ENCODE peak calls at places on chromosome 9, in ten cellular contexts. N, V, J, A, X, C, L, I, F and T are unnamed samples.

GRCh38 chr9:114280636-114281315 is 42.1 kb upstream of the ORM1 start:
- DNase-seq in N (no peak), V (no peak), J (peak), A (no peak), X (no peak), C (no peak), L (no peak), I (no peak), F (no peak), T (no peak)

GRCh38 chr9:90053027-90053426 is 448.2 kb downstream of the GADD45G start:
- DNase-seq in N (no peak), V (no peak), J (no peak), A (peak), X (peak), C (no peak), L (peak), I (no peak), F (no peak), T (no peak)

GRCh38 chr9:129861447-129861827 is 26.2 kb downstream of the USP20 start:
- DNase-seq in N (no peak), V (no peak), J (no peak), A (no peak), X (no peak), C (no peak), L (no peak), I (no peak), F (no peak), T (no peak)

GRCh38 chr9:13239208-13239607 is 40.3 kb downstream of the MPDZ start:
- DNase-seq in N (no peak), V (no peak), J (no peak), A (no peak), X (no peak), C (no peak), L (no peak), I (no peak), F (no peak), T (no peak)

GRCh38 chr9:111148994-111149759 is 110.9 kb upstream of the LPAR1 start:
- DNase-seq in N (no peak), V (no peak), J (no peak), A (no peak), X (no peak), C (no peak), L (no peak), I (no peak), F (no peak), T (peak)

GRCh38 chr9:77933019-77933418 is 98.6 kb downstream of the GNAQ start:
- DNase-seq in N (no peak), V (no peak), J (no peak), A (no peak), X (no peak), C (no peak), L (no peak), I (no peak), F (peak), T (no peak)

GRCh38 chr9:109118802-109119438 is 827 bp downstream of the TMEM245 start:
- DNase-seq in N (no peak), V (no peak), J (peak), A (peak), X (peak), C (no peak), L (no peak), I (no peak), F (no peak), T (peak)

GRCh38 chr9:16729656-16730055 is 140.8 kb downstream of the BNC2 start:
- DNase-seq in N (no peak), V (no peak), J (no peak), A (no peak), X (no peak), C (no peak), L (no peak), I (no peak), F (no peak), T (no peak)

GRCh38 chr9:15374825-15375224 is 47.9 kb upstream of the SNAPC3 start:
- DNase-seq in N (no peak), V (no peak), J (no peak), A (no peak), X (no peak), C (no peak), L (no peak), I (no peak), F (no peak), T (no peak)

GRCh38 chr9:128523199-128523925 is 18.8 kb downstream of the GLE1 start:
- DNase-seq in N (peak), V (no peak), J (peak), A (no peak), X (no peak), C (no peak), L (peak), I (peak), F (peak), T (peak)

GRCh38 chr9:17121264-17121663 is 13.6 kb upstream of the CNTLN start:
- DNase-seq in N (no peak), V (no peak), J (no peak), A (no peak), X (no peak), C (no peak), L (no peak), I (no peak), F (no peak), T (no peak)

GRCh38 chr9:13064060-13064459 is 215.4 kb downstream of the MPDZ start:
- DNase-seq in N (no peak), V (no peak), J (no peak), A (no peak), X (no peak), C (no peak), L (no peak), I (no peak), F (no peak), T (no peak)

GRCh38 chr9:87370003-87370685 is 127.5 kb upstream of the DAPK1 start:
- DNase-seq in N (peak), V (no peak), J (no peak), A (no peak), X (no peak), C (no peak), L (no peak), I (no peak), F (no peak), T (no peak)

GRCh38 chr9:12812710-12813109 is 37.9 kb downstream of the LURAP1L start:
- DNase-seq in N (no peak), V (no peak), J (no peak), A (no peak), X (no peak), C (no peak), L (no peak), I (no peak), F (no peak), T (no peak)

GRCh38 chr9:91734371-91734981 is 215.6 kb downstream of the ROR2 start:
- DNase-seq in N (peak), V (peak), J (peak), A (peak), X (peak), C (no peak), L (peak), I (peak), F (peak), T (peak)

GRCh38 chr9:113677057-113677456 is 199.1 kb upstream of the ZNF618 start:
- DNase-seq in N (peak), V (no peak), J (no peak), A (no peak), X (no peak), C (no peak), L (no peak), I (no peak), F (peak), T (no peak)

GRCh38 chr9:91766301-91766700 is 183.7 kb downstream of the ROR2 start:
- DNase-seq in N (no peak), V (no peak), J (no peak), A (no peak), X (no peak), C (no peak), L (no peak), I (no peak), F (no peak), T (no peak)

GRCh38 chr9:135644631-135645218 is 5.4 kb upstream of the GLT6D1 start:
- DNase-seq in N (no peak), V (no peak), J (no peak), A (no peak), X (no peak), C (no peak), L (no peak), I (no peak), F (no peak), T (no peak)

GRCh38 chr9:33374634-33375237 is 27.6 kb downstream of the AQP7 start:
- DNase-seq in N (peak), V (peak), J (peak), A (peak), X (peak), C (peak), L (peak), I (peak), F (peak), T (peak)

GRCh38 chr9:37925006-37925405 is 21.1 kb upstream of the SLC25A51 start:
- DNase-seq in N (no peak), V (no peak), J (no peak), A (no peak), X (no peak), C (no peak), L (no peak), I (no peak), F (no peak), T (no peak)

GRCh38 chr9:137741330-137741729 is 122.5 kb downstream of the EHMT1 start:
- DNase-seq in N (no peak), V (no peak), J (no peak), A (no peak), X (no peak), C (no peak), L (no peak), I (no peak), F (no peak), T (no peak)

GRCh38 chr9:14433841-14434511 is 120.0 kb upstream of the NFIB start:
- DNase-seq in N (peak), V (no peak), J (no peak), A (no peak), X (no peak), C (no peak), L (no peak), I (peak), F (peak), T (peak)

GRCh38 chr9:93126151-93126781 is 7.8 kb downstream of the NINJ1 start:
- DNase-seq in N (no peak), V (no peak), J (peak), A (no peak), X (no peak), C (no peak), L (no peak), I (no peak), F (peak), T (no peak)

GRCh38 chr9:86775718-86776117 is 171.6 kb downstream of the GAS1 start:
- DNase-seq in N (no peak), V (no peak), J (no peak), A (no peak), X (no peak), C (no peak), L (no peak), I (no peak), F (no peak), T (no peak)